ENCODE peak calls at places on chromosomes 1 and 21, in four cellular contexts. K, V, Y and D are unnamed samples.

GRCh38 chr1:205293350-205294074 is 28.0 kb downstream of the NUAK2 start:
- DNase-seq in K (no peak), V (no peak), Y (no peak), D (no peak)

GRCh38 chr1:226638001-226638601 is 89.5 kb downstream of the STUM start:
- DNase-seq in Y (no peak), V (no peak), K (no peak), D (no peak)

GRCh38 chr1:205515781-205516253 is 11.3 kb downstream of the CDK18 start:
- DNase-seq in Y (no peak), K (peak; percentile 41), V (no peak), D (peak; percentile 72)

GRCh38 chr1:27130798-27131197 is 24.1 kb downstream of the SLC9A1 start:
- DNase-seq in V (no peak), K (no peak), Y (no peak), D (no peak)

GRCh38 chr1:5992814-5993552 is 758 bp upstream of the NPHP4 start:
- DNase-seq in K (peak; percentile 69), V (no peak), Y (no peak), D (no peak)

GRCh38 chr1:156815307-156815826 is 1.3 kb downstream of the SH2D2A start:
- DNase-seq in Y (no peak), K (peak; percentile 41), V (no peak), D (no peak)

GRCh38 chr1:175871647-175872046 is 128.3 kb upstream of the TNR start:
- DNase-seq in V (no peak), K (no peak), Y (no peak), D (no peak)

GRCh38 chr1:167221126-167221803 is 579 bp downstream of the POU2F1 start:
- DNase-seq in V (peak; percentile 65), K (no peak), Y (no peak), D (no peak)

GRCh38 chr1:161021168-161021958 is 411 bp upstream of the F11R start:
- DNase-seq in K (peak; percentile 96), Y (peak; percentile 99), V (peak; percentile 93), D (peak; percentile 88)

GRCh38 chr1:151486557-151486956 is 24.6 kb upstream of the CGN start:
- DNase-seq in K (peak; percentile 23), Y (no peak), V (no peak), D (no peak)

GRCh38 chr1:40438391-40439015 is 11.8 kb upstream of the ZFP69B start:
- DNase-seq in Y (no peak), K (peak; percentile 44), V (no peak), D (peak; percentile 37)

GRCh38 chr1:108813326-108813725 is 43.6 kb downstream of the AKNAD1 start:
- DNase-seq in K (no peak), V (no peak), Y (no peak), D (no peak)

GRCh38 chr1:108816049-108816882 is 40.6 kb downstream of the AKNAD1 start:
- DNase-seq in Y (no peak), V (no peak), K (peak; percentile 53), D (peak; percentile 24)

GRCh38 chr1:108815566-108815965 is 41.3 kb downstream of the AKNAD1 start:
- DNase-seq in K (no peak), V (no peak), Y (no peak), D (no peak)

GRCh38 chr1:108817016-108817415 is 39.9 kb downstream of the AKNAD1 start:
- DNase-seq in Y (no peak), V (no peak), K (no peak), D (peak; percentile 2)

GRCh38 chr1:108814343-108815125 is 42.4 kb downstream of the AKNAD1 start:
- DNase-seq in V (no peak), K (peak; percentile 26), Y (no peak), D (no peak)
- TF ChIP-seq FOSL1 in V (no peak), K (no peak), Y (no peak), D (no peak)

GRCh38 chr21:25323356-25323949 is 283.8 kb downstream of the MRPL39 start:
- DNase-seq in Y (no peak), K (no peak), V (no peak), D (no peak)
- TF ChIP-seq FOSL1 in Y (no peak), K (no peak), V (no peak), D (no peak)

GRCh38 chr1:232303221-232303620 is 326.7 kb downstream of the SIPA1L2 start:
- DNase-seq in V (no peak), K (no peak), Y (no peak), D (no peak)

GRCh38 chr1:232302376-232303049 is 327.4 kb downstream of the SIPA1L2 start:
- DNase-seq in Y (no peak), K (no peak), V (no peak), D (no peak)

GRCh38 chr1:232307299-232307698 is 322.6 kb downstream of the SIPA1L2 start:
- DNase-seq in K (no peak), V (no peak), Y (no peak), D (no peak)

GRCh38 chr1:232306269-232306911 is 323.5 kb downstream of the SIPA1L2 start:
- DNase-seq in Y (no peak), K (no peak), V (peak; percentile 55), D (no peak)

DNA sequence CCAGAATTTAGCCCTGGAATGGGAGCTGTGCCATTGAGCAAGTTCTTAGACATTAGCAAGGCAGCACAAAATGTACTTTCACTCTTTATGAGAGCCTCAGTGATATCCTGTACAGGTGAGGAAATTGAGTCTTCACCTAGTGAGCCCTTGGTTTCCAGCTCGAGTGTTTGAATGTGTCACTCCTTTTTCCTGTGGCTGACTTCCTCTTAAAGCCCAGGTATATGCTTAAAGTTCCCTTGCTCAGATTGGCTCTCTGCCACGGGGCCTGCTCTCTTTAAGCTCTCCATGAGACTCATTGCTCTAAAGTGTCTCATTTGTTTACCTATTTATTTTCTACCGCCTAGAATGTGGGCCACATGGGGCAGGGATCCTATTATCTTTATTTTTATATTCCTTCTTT is 324.9 kb downstream of the SIPA1L2 start:
- DNase-seq in Y (no peak), V (no peak), K (no peak), D (no peak)
- TF ChIP-seq FOSL1 in Y (no peak), V (no peak), K (no peak), D (no peak)

DNA sequence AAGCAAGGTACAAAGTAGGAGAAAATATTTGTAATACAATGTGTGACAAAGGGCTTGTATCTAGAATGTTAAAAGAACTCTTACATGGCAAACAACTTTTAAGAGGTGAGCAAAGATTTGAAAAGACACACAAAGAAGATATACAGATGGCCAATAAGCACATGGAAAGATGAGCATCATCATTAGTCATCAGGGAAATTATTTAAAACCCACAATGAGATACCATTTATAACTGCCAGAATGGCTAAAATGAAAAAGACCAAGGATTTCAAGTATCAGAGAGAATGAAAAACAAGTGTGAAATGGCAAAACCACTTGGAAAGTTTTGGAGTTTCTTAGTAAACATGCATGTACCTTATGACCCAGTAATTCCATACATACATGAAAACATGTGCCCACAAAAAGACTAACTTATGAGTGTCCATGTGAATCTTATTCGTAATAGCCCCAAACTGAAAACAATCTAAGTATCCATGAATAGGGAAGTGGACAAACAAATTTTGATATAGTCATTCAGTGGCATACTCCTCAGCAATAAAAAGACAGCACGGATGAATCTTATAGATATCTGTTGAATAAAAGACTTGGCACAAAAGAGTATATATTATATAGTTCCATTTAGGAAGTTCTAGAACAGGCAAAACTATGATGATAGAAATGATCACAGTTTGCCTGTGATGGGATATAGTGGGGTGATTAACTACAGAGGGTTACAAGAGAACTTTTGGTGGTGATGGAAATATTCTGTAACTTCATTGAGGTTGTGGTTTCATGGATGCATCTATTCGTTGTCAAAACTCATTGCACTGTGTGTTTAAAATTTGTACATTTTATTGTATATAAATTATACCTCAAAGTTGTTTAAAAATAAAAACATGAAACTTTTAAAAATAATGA is 82.0 kb downstream of the DISP1 start:
- DNase-seq in K (no peak), V (no peak), Y (no peak), D (no peak)
- TF ChIP-seq FOSL1 in K (no peak), V (no peak), Y (no peak), D (no peak)

GRCh38 chr1:247407180-247407616 is 8.8 kb upstream of the NLRP3 start:
- DNase-seq in Y (no peak), K (no peak), V (no peak), D (no peak)

GRCh38 chr1:247400685-247401084 is 15.3 kb upstream of the NLRP3 start:
- DNase-seq in K (no peak), Y (no peak), V (no peak), D (no peak)

GRCh38 chr1:247406014-247406656 is 9.8 kb upstream of the NLRP3 start:
- DNase-seq in V (no peak), K (no peak), Y (no peak), D (no peak)

GRCh38 chr1:247402099-247402706 is 13.8 kb upstream of the NLRP3 start:
- DNase-seq in K (no peak), Y (no peak), V (no peak), D (no peak)

GRCh38 chr1:247401310-247402098 is 14.5 kb upstream of the NLRP3 start:
- DNase-seq in Y (no peak), K (no peak), V (no peak), D (no peak)
- TF ChIP-seq FOSL1 in Y (no peak), K (no peak), V (no peak), D (no peak)

GRCh38 chr1:55259906-55260608 is 44.9 kb upstream of the USP24 start:
- DNase-seq in V (no peak), K (no peak), Y (no peak), D (no peak)
- TF ChIP-seq FOSL1 in V (no peak), K (no peak), Y (no peak), D (no peak)

GRCh38 chr1:24109166-24109483 is 2.8 kb downstream of the MYOM3 start:
- DNase-seq in Y (no peak), K (no peak), V (no peak), D (no peak)
- TF ChIP-seq FOSL1 in Y (no peak), K (no peak), V (no peak), D (no peak)